ENCODE peak calls at places on chromosomes 2 and 18, in five cellular contexts. One of them, this sample, is unnamed.

GRCh38 chr2:106833248-106833647 is 52.7 kb downstream of the ST6GAL2 start:
- DNase-seq in IMR-90: no peak
- DNase-seq in suprapubic skin: no peak
- DNase-seq in Peyer's patch: no peak
- DNase-seq in stomach: no peak
- DNase-seq in this sample: no peak

GRCh38 chr2:102753563-102754159 is 8.2 kb upstream of the TMEM182 start:
- DNase-seq in Peyer's patch: no peak
- DNase-seq in suprapubic skin: no peak
- DNase-seq in stomach: peak
- DNase-seq in IMR-90: peak
- DNase-seq in this sample: peak

GRCh38 chr18:7038330-7038846 is 79.2 kb downstream of the LAMA1 start:
- DNase-seq in Peyer's patch: peak
- DNase-seq in stomach: no peak
- DNase-seq in IMR-90: peak
- DNase-seq in suprapubic skin: peak
- DNase-seq in this sample: peak

GRCh38 chr2:190182071-190182524 is 119.6 kb upstream of the MSTN start:
- DNase-seq in stomach: no peak
- DNase-seq in suprapubic skin: no peak
- DNase-seq in Peyer's patch: no peak
- DNase-seq in IMR-90: no peak
- DNase-seq in this sample: no peak

GRCh38 chr2:54757496-54757895 is 34.0 kb downstream of the EML6 start:
- DNase-seq in suprapubic skin: no peak
- DNase-seq in stomach: no peak
- DNase-seq in IMR-90: peak
- DNase-seq in Peyer's patch: no peak
- DNase-seq in this sample: no peak

GRCh38 chr2:30232801-30233130 is 1.4 kb downstream of the LBH start:
- DNase-seq in stomach: no peak
- DNase-seq in Peyer's patch: no peak
- DNase-seq in IMR-90: no peak
- DNase-seq in suprapubic skin: no peak
- DNase-seq in this sample: no peak

GRCh38 chr2:67076265-67076664 is 320.9 kb upstream of the ETAA1 start:
- DNase-seq in stomach: no peak
- DNase-seq in suprapubic skin: no peak
- DNase-seq in IMR-90: no peak
- DNase-seq in Peyer's patch: no peak
- DNase-seq in this sample: no peak

GRCh38 chr18:70334728-70335329 is 46.0 kb downstream of the SOCS6 start:
- DNase-seq in stomach: no peak
- DNase-seq in IMR-90: no peak
- DNase-seq in suprapubic skin: no peak
- DNase-seq in Peyer's patch: no peak
- DNase-seq in this sample: no peak

GRCh38 chr2:125185691-125186270 is 1160.7 kb downstream of the CNTNAP5 start:
- DNase-seq in stomach: no peak
- DNase-seq in IMR-90: no peak
- DNase-seq in suprapubic skin: no peak
- DNase-seq in Peyer's patch: no peak
- DNase-seq in this sample: no peak

GRCh38 chr2:192357216-192357615 is 162.5 kb upstream of the TMEFF2 start:
- DNase-seq in suprapubic skin: no peak
- DNase-seq in stomach: no peak
- DNase-seq in IMR-90: no peak
- DNase-seq in Peyer's patch: no peak
- DNase-seq in this sample: peak

GRCh38 chr18:75167759-75168211 is 41.2 kb downstream of the PTGR3 start:
- DNase-seq in suprapubic skin: no peak
- DNase-seq in Peyer's patch: no peak
- DNase-seq in stomach: no peak
- DNase-seq in IMR-90: peak
- DNase-seq in this sample: no peak

GRCh38 chr2:173148520-173148919 is 72.9 kb downstream of the MAP3K20 start:
- DNase-seq in suprapubic skin: no peak
- DNase-seq in IMR-90: peak
- DNase-seq in Peyer's patch: no peak
- DNase-seq in stomach: no peak
- DNase-seq in this sample: no peak

GRCh38 chr2:8573942-8574195 is 108.0 kb upstream of the ID2 start:
- DNase-seq in stomach: no peak
- DNase-seq in suprapubic skin: no peak
- DNase-seq in Peyer's patch: no peak
- DNase-seq in IMR-90: no peak
- DNase-seq in this sample: no peak

DNA sequence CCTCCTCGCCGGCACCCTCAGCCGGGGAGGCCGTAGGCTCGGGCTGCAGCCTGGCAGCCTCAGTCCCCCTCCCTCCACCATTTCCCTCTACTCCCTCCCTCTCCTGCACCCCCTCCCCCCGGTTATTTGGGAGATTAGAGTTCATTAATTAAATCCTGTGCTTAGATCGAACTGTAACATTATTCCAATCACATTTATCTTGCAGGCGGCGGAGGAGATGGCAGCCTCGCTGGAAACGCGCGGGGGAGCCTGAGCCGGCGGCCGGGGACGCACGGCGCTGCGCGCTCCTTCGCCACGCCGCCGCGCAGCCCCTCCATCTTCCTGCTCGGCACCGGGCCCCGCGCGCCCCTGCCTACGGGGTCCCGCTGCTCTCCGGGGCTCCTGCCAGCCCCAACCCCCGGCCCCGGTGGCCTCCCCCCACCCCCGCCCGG is at the start of gene ST8SIA3:
- DNase-seq in stomach: no peak
- DNase-seq in Peyer's patch: no peak
- DNase-seq in suprapubic skin: no peak
- DNase-seq in IMR-90: no peak
- DNase-seq in this sample: no peak
- H3K4me3 ChIP-seq in stomach: peak
- H3K4me3 ChIP-seq in Peyer's patch: no peak
- H3K4me3 ChIP-seq in suprapubic skin: no peak
- H3K4me3 ChIP-seq in IMR-90: no peak
- H3K4me3 ChIP-seq in this sample: no peak

DNA sequence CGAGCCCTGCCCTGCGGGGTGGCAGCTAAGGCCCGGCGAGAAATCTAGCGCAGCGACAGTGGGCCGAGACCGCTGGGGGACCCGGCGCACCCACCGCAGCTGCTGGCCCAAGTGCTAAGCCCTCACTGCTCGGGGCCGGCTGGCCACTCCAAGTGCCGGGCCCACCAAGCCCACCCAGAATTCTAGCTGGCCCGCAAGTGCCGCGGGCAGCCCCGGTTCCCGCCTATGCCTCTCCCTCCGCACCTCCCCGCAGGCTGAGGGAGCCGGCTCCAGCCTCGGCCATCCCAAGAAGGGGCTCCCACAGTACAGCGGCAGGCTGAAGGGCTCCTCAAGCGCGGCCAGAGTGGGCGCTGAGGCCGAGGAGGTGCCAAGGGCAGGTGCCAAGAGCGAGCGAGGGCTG is 55.2 kb upstream of the RND3 start:
- DNase-seq in Peyer's patch: no peak
- DNase-seq in stomach: no peak
- DNase-seq in suprapubic skin: no peak
- DNase-seq in IMR-90: no peak
- DNase-seq in this sample: no peak
- H3K4me3 ChIP-seq in Peyer's patch: no peak
- H3K4me3 ChIP-seq in stomach: no peak
- H3K4me3 ChIP-seq in suprapubic skin: no peak
- H3K4me3 ChIP-seq in IMR-90: no peak
- H3K4me3 ChIP-seq in this sample: no peak

DNA sequence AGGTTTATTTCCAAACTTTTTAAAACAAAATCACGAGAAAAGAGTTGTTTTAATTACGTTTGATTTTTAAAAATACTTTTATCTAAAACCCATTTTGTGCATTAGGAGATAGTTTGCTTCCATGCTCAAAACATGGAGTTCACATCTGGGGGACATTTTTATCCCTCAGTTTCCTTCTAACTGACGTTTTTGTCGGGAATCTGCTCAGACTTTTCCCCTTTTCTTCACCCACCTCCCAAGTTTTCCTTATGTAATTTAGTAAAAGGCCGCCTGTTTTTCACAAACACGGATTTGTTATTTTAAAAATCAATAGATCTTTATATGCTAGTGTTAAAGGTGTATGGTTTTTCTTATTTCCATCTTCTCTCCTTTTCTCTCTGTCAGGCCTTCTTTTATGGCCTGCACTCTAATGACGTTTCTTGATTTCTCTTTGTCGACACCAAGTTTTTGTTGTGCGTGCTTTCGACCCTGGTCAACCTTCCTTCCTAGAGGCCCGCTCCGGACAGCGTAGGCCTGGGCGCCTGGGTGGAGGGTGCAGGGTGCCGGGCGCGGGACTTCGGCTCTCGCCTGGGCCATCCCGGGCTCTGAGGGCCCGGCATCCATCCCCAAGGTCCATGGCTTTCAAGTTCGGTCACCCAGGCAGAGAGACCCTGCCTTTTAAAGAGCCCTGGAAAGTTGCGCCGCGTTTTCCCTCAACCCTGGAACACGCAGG is 3.9 kb upstream of the SATB2 start:
- DNase-seq in stomach: no peak
- DNase-seq in IMR-90: no peak
- DNase-seq in suprapubic skin: no peak
- DNase-seq in Peyer's patch: peak
- DNase-seq in this sample: no peak
- H3K4me3 ChIP-seq in stomach: no peak
- H3K4me3 ChIP-seq in IMR-90: no peak
- H3K4me3 ChIP-seq in suprapubic skin: no peak
- H3K4me3 ChIP-seq in Peyer's patch: peak
- H3K4me3 ChIP-seq in this sample: peak

GRCh38 chr2:237487496-237487895 is 445 bp downstream of the MLPH start:
- DNase-seq in suprapubic skin: no peak
- DNase-seq in IMR-90: no peak
- DNase-seq in stomach: peak
- DNase-seq in Peyer's patch: no peak
- DNase-seq in this sample: no peak
- H3K4me3 ChIP-seq in suprapubic skin: peak
- H3K4me3 ChIP-seq in IMR-90: peak
- H3K4me3 ChIP-seq in stomach: peak
- H3K4me3 ChIP-seq in Peyer's patch: peak
- H3K4me3 ChIP-seq in this sample: no peak

DNA sequence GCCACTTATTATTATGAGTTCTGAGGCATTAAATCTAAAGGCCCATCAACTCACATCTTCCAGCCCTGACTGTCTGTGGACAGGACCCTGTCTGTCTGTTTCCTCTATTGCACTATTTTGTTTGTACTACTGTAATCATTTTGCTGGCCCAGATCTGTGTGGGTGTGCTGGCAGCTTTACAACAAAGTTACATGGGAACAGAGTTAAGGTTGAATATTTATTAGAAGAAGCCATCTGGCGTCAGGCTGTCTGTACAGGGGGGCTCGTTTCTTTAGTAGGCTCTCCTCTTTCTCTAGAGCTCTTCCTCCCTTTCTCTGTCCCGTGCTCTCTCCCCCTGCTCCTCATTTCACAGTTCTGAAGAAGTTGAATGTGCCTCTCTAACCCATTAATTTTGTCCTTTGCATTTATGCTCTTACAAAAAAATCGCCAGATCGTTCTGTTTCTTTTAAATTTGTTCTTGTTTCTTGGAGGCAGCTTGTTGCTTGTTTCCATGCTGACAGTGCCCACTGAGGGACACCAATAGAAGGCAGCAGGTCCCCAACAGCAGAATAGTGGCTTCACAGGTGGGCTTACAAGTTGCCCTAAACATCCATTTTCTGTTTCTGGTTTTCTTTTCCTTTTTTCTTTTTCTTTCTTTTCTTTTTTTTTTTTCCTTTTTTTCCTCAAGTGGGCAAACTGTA is 315.2 kb upstream of the ZEB2 start:
- DNase-seq in Peyer's patch: no peak
- DNase-seq in IMR-90: peak
- DNase-seq in suprapubic skin: no peak
- DNase-seq in stomach: no peak
- DNase-seq in this sample: no peak
- H3K4me3 ChIP-seq in Peyer's patch: no peak
- H3K4me3 ChIP-seq in IMR-90: peak
- H3K4me3 ChIP-seq in suprapubic skin: no peak
- H3K4me3 ChIP-seq in stomach: no peak
- H3K4me3 ChIP-seq in this sample: no peak

DNA sequence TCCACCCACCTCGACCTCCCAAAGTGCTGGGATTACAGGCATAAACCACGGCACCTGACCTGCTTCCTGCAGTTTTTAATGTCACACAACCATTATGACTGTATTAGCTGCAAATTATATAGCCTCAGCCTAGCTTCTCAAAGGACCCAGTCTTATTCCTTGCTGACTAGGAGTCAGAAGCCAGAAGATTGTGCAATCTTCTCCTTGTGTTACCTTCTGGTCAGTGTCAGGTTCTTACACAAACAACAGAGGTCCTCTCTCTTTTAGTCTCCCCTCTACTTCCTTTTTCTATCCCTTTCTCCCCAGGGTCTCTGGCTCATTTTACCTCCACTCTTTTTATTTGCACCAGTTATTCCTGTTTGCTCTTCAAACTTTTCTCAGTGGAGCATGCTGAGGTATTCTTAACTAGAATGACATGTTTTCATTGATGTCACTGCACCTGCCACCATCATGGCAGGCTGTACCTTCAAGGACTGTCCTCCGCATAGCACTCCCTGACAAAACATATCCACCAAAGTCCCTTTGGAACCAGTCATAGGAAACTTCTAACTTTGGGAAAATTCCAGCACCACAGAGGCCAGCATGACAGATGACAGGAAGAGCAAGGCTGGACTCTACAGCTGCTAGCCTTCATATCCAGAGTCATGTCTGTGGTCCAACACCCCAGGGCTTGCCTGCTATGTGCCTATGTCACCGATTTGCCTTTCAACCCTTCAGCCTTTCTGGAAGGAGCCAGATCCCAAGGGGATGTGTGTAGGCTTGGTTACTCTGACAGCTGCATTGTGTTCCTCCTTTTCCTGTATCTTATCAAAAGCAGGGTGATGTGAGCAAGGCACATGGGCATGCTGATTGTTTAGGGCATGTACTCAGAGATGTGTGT is 45.2 kb upstream of the EPC2 start:
- DNase-seq in IMR-90: no peak
- DNase-seq in Peyer's patch: no peak
- DNase-seq in suprapubic skin: no peak
- DNase-seq in stomach: no peak
- DNase-seq in this sample: no peak
- H3K4me3 ChIP-seq in IMR-90: no peak
- H3K4me3 ChIP-seq in Peyer's patch: no peak
- H3K4me3 ChIP-seq in suprapubic skin: no peak
- H3K4me3 ChIP-seq in stomach: no peak
- H3K4me3 ChIP-seq in this sample: no peak

This sample was measured in small intestine.